ENCODE peak calls at places on chromosomes 2 and 18, in five cellular contexts. L is H54; P is head of caudate nucleus; W is activated naive CD4-positive, alpha-beta T cell treated with anti-CD3 and anti-CD28 coated beads for 36 hours; B is kidney. Q is an unnamed sample.
A peak's percentile ranks its signal among the peaks of the same experiment; 100 is the strongest.

GRCh38 chr2:55109219-55109891 is 59.1 kb upstream of the RTN4 start:
- DNase-seq in L (no peak), P (no peak), W (no peak), B (no peak), Q (no peak)

GRCh38 chr2:85111819-85112281 is 21.3 kb upstream of the TCF7L1 start:
- DNase-seq in L (peak; percentile 27), P (no peak), W (no peak), B (no peak), Q (no peak)

GRCh38 chr2:11466307-11467125 is 555 bp upstream of the E2F6 start:
- DNase-seq in L (no peak), P (no peak), W (no peak), B (no peak), Q (no peak)

GRCh38 chr2:220736778-220737177 is 835.3 kb downstream of the EPHA4 start:
- DNase-seq in L (no peak), P (no peak), W (no peak), B (no peak), Q (no peak)

GRCh38 chr2:173288561-173288960 is 66.1 kb upstream of the CDCA7 start:
- DNase-seq in L (peak; percentile 20), P (no peak), W (peak; percentile 17), B (no peak), Q (no peak)

GRCh38 chr2:241703128-241703604 is 1.3 kb downstream of the ING5 start:
- DNase-seq in L (peak; percentile 28), P (no peak), W (no peak), B (no peak), Q (no peak)

GRCh38 chr18:11830585-11830984 is 20.6 kb upstream of the CHMP1B start:
- DNase-seq in L (no peak), P (no peak), W (no peak), B (no peak), Q (no peak)

GRCh38 chr18:32771169-32771751 is 1.6 kb downstream of the KLHL14 start:
- DNase-seq in L (no peak), P (no peak), W (no peak), B (peak; percentile 78), Q (no peak)

GRCh38 chr2:29110916-29111315 is 4.3 kb upstream of the CLIP4 start:
- DNase-seq in L (peak; percentile 33), P (no peak), W (no peak), B (no peak), Q (no peak)

GRCh38 chr2:41853427-41854191 is 194.2 kb upstream of the PKDCC start:
- DNase-seq in L (no peak), P (peak; percentile 51), W (peak; percentile 27), B (no peak), Q (peak; percentile 21)

GRCh38 chr2:176734868-176735267 is 465.6 kb downstream of the MTX2 start:
- DNase-seq in L (no peak), P (no peak), W (no peak), B (no peak), Q (no peak)

GRCh38 chr2:143754732-143755131 is 625.5 kb downstream of the ARHGAP15 start:
- DNase-seq in L (no peak), P (no peak), W (no peak), B (no peak), Q (no peak)

GRCh38 chr2:222859786-222860726 is 780 bp upstream of the ACSL3 start:
- DNase-seq in L (peak; percentile 36), P (no peak), W (no peak), B (no peak), Q (no peak)

GRCh38 chr2:172097557-172098131 is 5.1 kb downstream of the DLX2 start:
- DNase-seq in L (no peak), P (no peak), W (no peak), B (no peak), Q (no peak)

GRCh38 chr18:69109686-69110085 is 291.0 kb upstream of the DOK6 start:
- DNase-seq in L (no peak), P (no peak), W (no peak), B (no peak), Q (no peak)

GRCh38 chr2:47653909-47654789 is 128.8 kb upstream of the MSH6 start:
- DNase-seq in L (no peak), P (peak; percentile 60), W (no peak), B (no peak), Q (no peak)

GRCh38 chr18:48153641-48154481 is 223.4 kb upstream of the SMAD2 start:
- DNase-seq in L (peak; percentile 44), P (no peak), W (no peak), B (no peak), Q (no peak)

GRCh38 chr2:1907849-1908533 is 163.7 kb upstream of the PXDN start:
- DNase-seq in L (no peak), P (peak; percentile 37), W (no peak), B (no peak), Q (peak; percentile 33)

GRCh38 chr18:3489462-3489861 is 39.5 kb downstream of the TGIF1 start:
- DNase-seq in L (no peak), P (no peak), W (no peak), B (no peak), Q (no peak)

GRCh38 chr2:98912221-98912851 is 23.7 kb downstream of the CRACDL start:
- DNase-seq in L (peak; percentile 80), P (peak; percentile 84), W (no peak), B (peak; percentile 84), Q (no peak)

GRCh38 chr2:12828932-12829331 is 112.2 kb downstream of the TRIB2 start:
- DNase-seq in L (no peak), P (no peak), W (no peak), B (no peak), Q (no peak)

GRCh38 chr18:23814977-23815614 is 125.8 kb downstream of the LAMA3 start:
- DNase-seq in L (no peak), P (peak; percentile 42), W (no peak), B (no peak), Q (no peak)

GRCh38 chr2:168155036-168155435 is 92.4 kb downstream of the STK39 start:
- DNase-seq in L (no peak), P (no peak), W (no peak), B (no peak), Q (no peak)